ENCODE peak calls at places on chromosomes 2 and 18, in eight cellular contexts. M, R, Q, Z, I, D, N and L are unnamed samples.

GRCh38 chr2:27086722-27087446 is at the start of gene KHK:
- DNase-seq in M (peak; percentile 36), R (peak; percentile 27), Q (no peak), Z (peak; percentile 25), I (no peak), D (no peak), N (peak; percentile 10), L (no peak)

GRCh38 chr18:54181856-54182612 is 42.4 kb downstream of the MBD2 start:
- DNase-seq in M (peak; percentile 69), R (peak; percentile 26), Q (no peak), Z (no peak), I (no peak), D (no peak), N (no peak), L (no peak)

GRCh38 chr2:237731663-237732062 is 66.9 kb upstream of the RBM44 start:
- DNase-seq in M (peak; percentile 93), R (peak; percentile 70), Q (peak; percentile 52), Z (no peak), I (no peak), D (no peak), N (peak; percentile 66), L (no peak)

GRCh38 chr2:205077159-205077558 is 531.9 kb downstream of the PARD3B start:
- DNase-seq in M (no peak), R (no peak), Q (no peak), Z (no peak), I (no peak), D (no peak), N (no peak), L (no peak)

GRCh38 chr18:34709631-34710429 is at the start of gene DTNA:
- DNase-seq in M (peak; percentile 86), R (peak; percentile 96), Q (peak; percentile 94), Z (no peak), I (peak; percentile 63), D (no peak), N (peak; percentile 70), L (peak; percentile 51)

GRCh38 chr18:65746936-65747335 is 3.9 kb upstream of the CDH7 start:
- DNase-seq in M (no peak), R (no peak), Q (no peak), Z (no peak), I (no peak), D (no peak), N (no peak), L (no peak)

GRCh38 chr2:204673877-204674276 is 128.6 kb downstream of the PARD3B start:
- DNase-seq in M (peak; percentile 91), R (no peak), Q (no peak), Z (no peak), I (no peak), D (no peak), N (peak; percentile 4), L (no peak)

GRCh38 chr2:66428986-66429612 is 5.8 kb upstream of the MEIS1 start:
- DNase-seq in M (peak; percentile 69), R (peak; percentile 73), Q (no peak), Z (no peak), I (no peak), D (no peak), N (no peak), L (no peak)

GRCh38 chr2:169768262-169768995 is 30.2 kb upstream of the SSB start:
- DNase-seq in M (no peak), R (no peak), Q (no peak), Z (no peak), I (no peak), D (peak; percentile 16), N (no peak), L (no peak)

GRCh38 chr2:175834472-175834871 is 167.6 kb downstream of the LNPK start:
- DNase-seq in M (peak; percentile 44), R (peak; percentile 4), Q (no peak), Z (peak; percentile 16), I (no peak), D (no peak), N (no peak), L (no peak)

GRCh38 chr18:2846638-2847340 is at the start of gene EMILIN2:
- DNase-seq in M (peak; percentile 47), R (peak; percentile 65), Q (no peak), Z (peak; percentile 29), I (peak; percentile 47), D (peak; percentile 5), N (peak; percentile 47), L (no peak)

GRCh38 chr2:141728886-141729285 is 401.9 kb downstream of the LRP1B start:
- DNase-seq in M (no peak), R (no peak), Q (no peak), Z (no peak), I (no peak), D (no peak), N (no peak), L (no peak)

GRCh38 chr2:196823750-196824149 is 14.6 kb upstream of the C2orf66 start:
- DNase-seq in M (peak; percentile 88), R (peak; percentile 80), Q (no peak), Z (no peak), I (no peak), D (no peak), N (peak; percentile 74), L (no peak)

GRCh38 chr2:44075536-44075935 is 79.7 kb upstream of the LRPPRC start:
- DNase-seq in M (no peak), R (peak; percentile 45), Q (no peak), Z (no peak), I (no peak), D (no peak), N (peak; percentile 42), L (peak; percentile 21)

GRCh38 chr18:78403371-78403770 is 576.2 kb upstream of the SALL3 start:
- DNase-seq in M (no peak), R (no peak), Q (no peak), Z (no peak), I (no peak), D (no peak), N (no peak), L (no peak)

GRCh38 chr18:2881490-2882195 is 34.8 kb downstream of the EMILIN2 start:
- DNase-seq in M (peak; percentile 69), R (peak; percentile 85), Q (no peak), Z (no peak), I (no peak), D (no peak), N (peak; percentile 91), L (no peak)

GRCh38 chr2:217723078-217723477 is 279.7 kb downstream of the TNS1 start:
- DNase-seq in M (peak; percentile 29), R (no peak), Q (no peak), Z (no peak), I (no peak), D (no peak), N (peak; percentile 85), L (no peak)

GRCh38 chr2:187008111-187008510 is 159.1 kb upstream of the ZSWIM2 start:
- DNase-seq in M (peak; percentile 64), R (peak; percentile 76), Q (no peak), Z (no peak), I (no peak), D (no peak), N (peak; percentile 3), L (no peak)

GRCh38 chr18:47754311-47755101 is 176.0 kb downstream of the SMAD2 start:
- DNase-seq in M (peak; percentile 49), R (no peak), Q (no peak), Z (peak; percentile 71), I (peak; percentile 68), D (peak; percentile 16), N (peak; percentile 17), L (no peak)

GRCh38 chr2:215619989-215620388 is 184.1 kb upstream of the FN1 start:
- DNase-seq in M (no peak), R (no peak), Q (no peak), Z (no peak), I (no peak), D (no peak), N (no peak), L (no peak)

GRCh38 chr2:102005989-102006885 is 14.5 kb downstream of the IL1R2 start:
- DNase-seq in M (peak; percentile 79), R (peak; percentile 55), Q (no peak), Z (peak; percentile 45), I (peak; percentile 18), D (no peak), N (peak; percentile 71), L (no peak)

GRCh38 chr18:70422061-70422965 is 133.5 kb downstream of the SOCS6 start:
- DNase-seq in M (peak; percentile 98), R (peak; percentile 95), Q (peak; percentile 86), Z (no peak), I (no peak), D (no peak), N (peak; percentile 92), L (no peak)

GRCh38 chr18:29147944-29148343 is 971.0 kb upstream of the CDH2 start:
- DNase-seq in M (peak; percentile 72), R (peak; percentile 65), Q (peak; percentile 37), Z (no peak), I (no peak), D (no peak), N (peak; percentile 46), L (no peak)

GRCh38 chr18:12839057-12839525 is 44.9 kb downstream of the PTPN2 start:
- DNase-seq in M (peak; percentile 37), R (no peak), Q (no peak), Z (no peak), I (no peak), D (no peak), N (no peak), L (no peak)

GRCh38 chr2:201406077-201406662 is 45.1 kb downstream of the TRAK2 start:
- DNase-seq in M (peak; percentile 64), R (peak; percentile 80), Q (peak; percentile 56), Z (no peak), I (no peak), D (no peak), N (peak; percentile 62), L (no peak)

GRCh38 chr2:64649626-64650025 is 4.1 kb downstream of the SERTAD2 start:
- DNase-seq in M (no peak), R (no peak), Q (no peak), Z (no peak), I (no peak), D (no peak), N (no peak), L (no peak)